ENCODE peak calls at places on chromosomes 11 and 22, in five cellular contexts. B, K, V, I and E are unnamed samples.

GRCh38 chr11:17476317-17477083 is at the start of gene ABCC8:
- DNase-seq in V (no peak), B (no peak), K (no peak), I (peak), E (peak)

GRCh38 chr11:6321961-6322362 is 1.7 kb upstream of the CAVIN3 start:
- DNase-seq in I (no peak), B (peak), K (no peak), V (no peak), E (no peak)

GRCh38 chr11:131179867-131180266 is 190.5 kb upstream of the NTM start:
- DNase-seq in V (no peak), K (no peak), I (no peak), B (no peak), E (no peak)

GRCh38 chr11:67345949-67346819 is 7.2 kb downstream of the POLD4 start:
- DNase-seq in B (peak), V (no peak), K (no peak), I (no peak), E (peak)

GRCh38 chr22:36052505-36052941 is 23.9 kb upstream of the RBFOX2 start:
- DNase-seq in B (peak), K (no peak), V (no peak), I (no peak), E (peak)

GRCh38 chr22:20242393-20243175 is 25.5 kb downstream of the RTN4R start:
- DNase-seq in B (no peak), I (no peak), V (no peak), K (no peak), E (no peak)

GRCh38 chr11:33471541-33471940 is 214.4 kb downstream of the HIPK3 start:
- DNase-seq in I (no peak), V (no peak), K (no peak), B (no peak), E (peak)

GRCh38 chr11:131597875-131598274 is 227.5 kb downstream of the NTM start:
- DNase-seq in V (no peak), B (no peak), I (no peak), K (no peak), E (no peak)

GRCh38 chr11:73141031-73141308 is 1.1 kb downstream of the FCHSD2 start:
- DNase-seq in I (no peak), B (no peak), V (peak), K (no peak), E (no peak)

GRCh38 chr11:114134870-114135269 is 75.4 kb downstream of the ZBTB16 start:
- DNase-seq in V (no peak), I (no peak), K (no peak), B (peak), E (no peak)

GRCh38 chr22:30314918-30315317 is 11.8 kb downstream of the TBC1D10A start:
- DNase-seq in I (no peak), V (no peak), B (no peak), K (no peak), E (no peak)

GRCh38 chr11:107116358-107116757 is 98.1 kb upstream of the GUCY1A2 start:
- DNase-seq in K (no peak), V (no peak), B (no peak), I (no peak), E (no peak)

GRCh38 chr11:44203270-44204043 is 106.5 kb downstream of the ALX4 start:
- DNase-seq in V (peak), B (no peak), K (no peak), I (no peak), E (peak)

GRCh38 chr22:25067851-25068421 is 115.4 kb downstream of the KIAA1671 start:
- DNase-seq in I (no peak), B (no peak), K (no peak), V (no peak), E (no peak)

GRCh38 chr11:76010051-76010450 is 195.0 kb downstream of the UVRAG start:
- DNase-seq in V (no peak), B (no peak), K (no peak), I (no peak), E (no peak)

GRCh38 chr11:133934599-133935550 is 21.9 kb downstream of the IGSF9B start:
- DNase-seq in K (no peak), B (peak), I (peak), V (no peak), E (no peak)

GRCh38 chr22:36123673-36124630 is 36.6 kb downstream of the APOL3 start:
- DNase-seq in V (peak), I (peak), B (peak), K (peak), E (peak)

GRCh38 chr11:66076561-66076960 is 6.5 kb downstream of the PACS1 start:
- DNase-seq in I (no peak), B (no peak), K (no peak), V (no peak), E (no peak)

GRCh38 chr11:61514050-61514917 is 5.7 kb downstream of the LRRC10B start:
- DNase-seq in B (no peak), I (no peak), V (no peak), K (no peak), E (no peak)

GRCh38 chr11:77154381-77155081 is 26.5 kb downstream of the MYO7A start:
- DNase-seq in K (no peak), I (no peak), V (no peak), B (no peak), E (peak)

GRCh38 chr22:43313497-43314474 is 29.4 kb downstream of the SCUBE1 start:
- DNase-seq in V (no peak), I (no peak), B (peak), K (peak), E (no peak)

GRCh38 chr11:45209904-45210699 is 63.7 kb downstream of the PRDM11 start:
- DNase-seq in K (peak), B (peak), I (peak), V (peak), E (peak)

GRCh38 chr11:13902456-13902855 is 60.1 kb upstream of the SPON1 start:
- DNase-seq in K (peak), I (no peak), B (no peak), V (no peak), E (no peak)

GRCh38 chr11:130000552-130001176 is 2.0 kb downstream of the PRDM10 start:
- DNase-seq in V (no peak), I (no peak), K (no peak), B (peak), E (no peak)

GRCh38 chr11:130002846-130003716 is 446 bp upstream of the PRDM10 start:
- DNase-seq in I (peak), K (peak), B (peak), V (peak), E (peak)

GRCh38 chr11:130001491-130002351 is 914 bp downstream of the PRDM10 start:
- DNase-seq in I (no peak), K (no peak), B (peak), V (peak), E (peak)

GRCh38 chr11:130003717-130004001 is 1.0 kb upstream of the PRDM10 start:
- DNase-seq in I (no peak), V (peak), B (no peak), K (no peak), E (no peak)

DNA sequence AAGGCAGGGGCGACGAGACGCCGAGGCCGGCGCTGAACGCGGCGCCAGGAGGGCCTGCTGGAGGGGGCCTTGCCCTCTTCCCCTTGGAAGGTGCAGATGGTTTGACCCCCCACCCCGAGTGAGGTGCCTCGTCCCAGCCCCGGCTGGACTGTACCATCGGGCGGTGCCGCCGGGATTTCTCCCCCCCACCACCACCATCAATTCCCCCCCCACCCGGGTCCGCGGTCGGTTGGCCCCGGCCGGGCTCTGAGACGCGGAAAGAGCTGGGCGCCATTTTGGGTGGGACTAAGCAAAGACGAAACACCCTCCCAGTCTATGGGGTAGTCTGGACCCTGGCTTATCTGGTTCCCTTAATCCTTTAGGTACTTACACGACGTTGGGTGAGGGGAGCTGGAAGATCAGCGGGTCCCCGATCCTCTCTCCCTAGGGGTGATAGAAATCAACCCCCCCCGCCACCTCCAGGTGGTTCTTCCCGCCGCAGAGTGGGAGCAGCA is at the start of gene PRDM10:
- DNase-seq in B (peak), V (peak), I (peak), K (peak), E (peak)
- TF ChIP-seq CTCF in B (no peak), V (no peak), I (no peak), K (no peak), E (no peak)

GRCh38 chr11:116357769-116358544 is 414.8 kb downstream of the BUD13 start:
- DNase-seq in V (peak), I (peak), B (peak), K (no peak), E (no peak)
- TF ChIP-seq CTCF in V (peak), I (peak), B (peak), K (no peak), E (no peak)

GRCh38 chr11:97966901-97967300 is 1053.8 kb upstream of the CNTN5 start:
- DNase-seq in K (no peak), I (no peak), V (no peak), B (no peak), E (no peak)

GRCh38 chr11:97963528-97964331 is 1057.0 kb upstream of the CNTN5 start:
- DNase-seq in K (no peak), I (no peak), V (no peak), B (peak), E (no peak)

GRCh38 chr11:97968071-97968470 is 1052.7 kb upstream of the CNTN5 start:
- DNase-seq in B (no peak), I (no peak), V (no peak), K (no peak), E (no peak)

GRCh38 chr11:97964332-97965004 is 1056.3 kb upstream of the CNTN5 start:
- DNase-seq in V (no peak), I (no peak), B (peak), K (no peak), E (no peak)

DNA sequence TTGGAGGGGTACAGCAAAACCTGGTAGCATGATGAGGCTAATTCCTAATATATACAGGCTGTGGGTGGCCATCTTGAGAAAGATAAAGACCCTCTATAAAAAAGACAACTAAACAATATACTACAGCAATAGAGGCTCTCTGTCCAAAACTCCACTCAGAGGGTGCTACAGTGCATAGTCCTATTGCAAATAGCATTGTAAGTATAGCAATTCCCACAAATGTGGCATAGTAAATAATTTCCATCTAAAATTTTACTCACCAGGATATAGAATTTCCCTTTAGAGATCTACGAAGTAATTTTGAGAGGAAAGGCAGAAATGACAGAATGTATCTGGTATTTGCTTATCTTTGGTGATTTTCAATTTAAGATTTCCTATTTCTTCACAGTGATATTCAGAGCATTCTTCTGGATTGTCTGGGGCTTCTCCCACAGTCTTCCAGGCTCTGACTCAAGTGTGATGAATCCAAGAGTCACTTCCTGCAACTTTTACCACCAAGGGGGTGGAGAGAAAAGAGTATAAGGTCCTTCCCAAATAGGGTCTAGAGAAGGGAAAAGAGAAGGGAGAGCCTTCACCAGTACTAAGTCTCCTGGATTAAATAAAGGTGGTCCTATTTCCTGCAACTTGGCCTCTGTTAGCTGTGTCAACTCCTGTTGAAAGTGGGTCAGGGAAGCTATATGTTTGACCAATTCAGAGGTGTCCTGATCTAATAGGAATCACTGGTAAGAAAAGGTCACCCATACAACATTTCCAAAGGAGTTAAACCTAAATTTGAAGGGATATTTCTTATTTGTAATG is 1054.7 kb upstream of the CNTN5 start:
- DNase-seq in K (no peak), V (no peak), B (no peak), I (no peak), E (no peak)
- TF ChIP-seq CTCF in K (no peak), V (no peak), B (no peak), I (no peak), E (no peak)

DNA sequence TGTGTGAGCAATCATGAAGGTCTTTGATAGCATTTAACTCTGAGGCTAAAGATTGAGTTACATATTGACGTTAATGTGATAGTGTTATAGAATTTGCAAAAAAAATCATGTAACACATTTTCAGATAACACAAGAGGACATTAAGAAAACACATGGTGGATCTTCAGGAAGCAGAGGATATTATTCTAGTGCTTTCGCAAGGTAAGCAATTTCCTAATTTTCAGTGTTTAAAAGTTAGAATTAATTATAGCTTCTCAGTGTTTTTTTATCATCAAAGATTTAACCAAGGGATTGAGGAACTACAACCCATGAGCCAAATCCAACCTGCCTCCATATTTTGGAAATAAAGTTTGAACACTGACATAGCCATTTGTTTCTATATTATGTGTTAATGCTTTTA is 78.5 kb downstream of the DKK3 start:
- DNase-seq in V (no peak), K (no peak), B (no peak), I (no peak), E (no peak)
- TF ChIP-seq CTCF in V (no peak), K (no peak), B (no peak), I (no peak), E (no peak)

GRCh38 chr22:46710842-46711241 is 27.2 kb downstream of the CERK start:
- DNase-seq in K (no peak), V (no peak), B (no peak), I (no peak), E (no peak)

GRCh38 chr22:46707305-46707704 is 30.7 kb downstream of the CERK start:
- DNase-seq in K (no peak), V (no peak), B (no peak), I (no peak), E (no peak)

GRCh38 chr22:46706060-46706459 is 32.0 kb downstream of the CERK start:
- DNase-seq in K (no peak), B (no peak), I (no peak), V (no peak), E (no peak)

GRCh38 chr22:46708766-46709330 is 29.2 kb downstream of the CERK start:
- DNase-seq in K (no peak), B (no peak), I (no peak), V (no peak), E (no peak)

GRCh38 chr22:46707827-46708570 is 30.1 kb downstream of the CERK start:
- DNase-seq in K (no peak), B (no peak), V (no peak), I (no peak), E (peak)
- TF ChIP-seq CTCF in K (no peak), B (no peak), V (no peak), I (no peak), E (no peak)